ENCODE peak calls at places on chromosomes 13 and 19, in four cellular contexts. L is GOT3, Y is HS-27A, B is T-helper 17 cell. O is an unnamed sample.
A peak's percentile ranks its signal among the peaks of the same experiment; 100 is the strongest.

GRCh38 chr13:42041684-42042035 is 6.8 kb upstream of the DGKH start:
- DNase-seq in L (no peak), Y (peak; percentile 42), B (no peak), O (no peak)

GRCh38 chr13:83350569-83350968 is 531.7 kb downstream of the SLITRK1 start:
- DNase-seq in L (no peak), Y (no peak), B (no peak), O (no peak)

GRCh38 chr19:53903055-53903680 is 5.9 kb upstream of the CACNG7 start:
- DNase-seq in L (no peak), Y (no peak), B (no peak), O (peak; percentile 29)

GRCh38 chr19:42097461-42097860 is 21.5 kb downstream of the ZNF574 start:
- DNase-seq in L (no peak), Y (no peak), B (no peak), O (no peak)

GRCh38 chr19:18996796-18997394 is 36.4 kb downstream of the SUGP2 start:
- DNase-seq in L (no peak), Y (no peak), B (no peak), O (no peak)

GRCh38 chr19:33235269-33235995 is 9.8 kb upstream of the SLC7A10 start:
- DNase-seq in L (peak; percentile 33), Y (peak; percentile 56), B (peak; percentile 58), O (peak; percentile 36)

GRCh38 chr13:110352735-110353134 is 45.7 kb downstream of the COL4A2 start:
- DNase-seq in L (no peak), Y (no peak), B (no peak), O (no peak)

GRCh38 chr13:74229242-74229641 is 95.0 kb upstream of the KLF12 start:
- DNase-seq in L (no peak), Y (no peak), B (no peak), O (no peak)

GRCh38 chr19:5479958-5480357 is 24.7 kb downstream of the ZNRF4 start:
- DNase-seq in L (no peak), Y (no peak), B (no peak), O (no peak)

GRCh38 chr13:110770678-110771077 is 57.2 kb downstream of the ING1 start:
- DNase-seq in L (no peak), Y (no peak), B (no peak), O (no peak)

GRCh38 chr19:36115453-36116343 is at the start of gene TBCB:
- DNase-seq in L (no peak), Y (no peak), B (peak; percentile 91), O (no peak)

GRCh38 chr19:6828306-6828697 is 55.8 kb downstream of the VAV1 start:
- DNase-seq in L (no peak), Y (no peak), B (no peak), O (no peak)

GRCh38 chr19:23867895-23868294 is 46.8 kb upstream of the ZNF726 start:
- DNase-seq in L (no peak), Y (no peak), B (no peak), O (no peak)

GRCh38 chr13:46296920-46297319 is 85.2 kb downstream of the LRRC63 start:
- DNase-seq in L (no peak), Y (no peak), B (no peak), O (peak; percentile 48)

GRCh38 chr19:16365300-16365996 is 40.8 kb downstream of the KLF2 start:
- DNase-seq in L (no peak), Y (no peak), B (no peak), O (no peak)

GRCh38 chr13:102028846-102029245 is 373.0 kb downstream of the FGF14 start:
- DNase-seq in L (no peak), Y (no peak), B (no peak), O (no peak)

GRCh38 chr13:96075953-96076543 is 13.9 kb upstream of the HS6ST3 start:
- DNase-seq in L (no peak), Y (no peak), B (no peak), O (no peak)

GRCh38 chr19:10219678-10220077 is 11.5 kb downstream of the S1PR2 start:
- DNase-seq in L (no peak), Y (no peak), B (peak; percentile 44), O (no peak)

GRCh38 chr13:66036024-66036614 is 1194.0 kb downstream of the PCDH9 start:
- DNase-seq in L (no peak), Y (no peak), B (no peak), O (no peak)

GRCh38 chr19:38900816-38901215 is 1.0 kb downstream of the NFKBIB start:
- DNase-seq in L (no peak), Y (no peak), B (no peak), O (no peak)

GRCh38 chr19:14786421-14786851 is 8.1 kb upstream of the ADGRE2 start:
- DNase-seq in L (no peak), Y (no peak), B (no peak), O (no peak)

GRCh38 chr19:43438291-43439162 is 23.8 kb downstream of the TEX101 start:
- DNase-seq in L (no peak), Y (no peak), B (no peak), O (no peak)

GRCh38 chr19:18475762-18476331 is 37.9 kb upstream of the ISYNA1 start:
- DNase-seq in L (no peak), Y (no peak), B (no peak), O (no peak)

GRCh38 chr13:66835040-66835628 is 395.0 kb downstream of the PCDH9 start:
- DNase-seq in L (no peak), Y (no peak), B (no peak), O (peak; percentile 12)

GRCh38 chr19:29191005-29191404 is 21.9 kb downstream of the UQCRFS1 start:
- DNase-seq in L (no peak), Y (no peak), B (no peak), O (no peak)

GRCh38 chr19:54317108-54317964 is 4.4 kb upstream of the LILRA5 start:
- DNase-seq in L (no peak), Y (no peak), B (no peak), O (no peak)

GRCh38 chr13:41568143-41568989 is 111.0 kb downstream of the RGCC start:
- DNase-seq in L (no peak), Y (no peak), B (no peak), O (no peak)

GRCh38 chr13:111623743-111624505 is 303.5 kb downstream of the TEX29 start:
- DNase-seq in L (no peak), Y (no peak), B (no peak), O (no peak)